ENCODE peak calls at places on chromosome 12, in five cellular contexts. J is HuH-7, Z is LHCN-M2, M is T-helper 1 cell, U is hepatic stellate cell. R is an unnamed sample.

GRCh38 chr12:95653761-95654546 is 102.7 kb upstream of the USP44 start:
- DNase-seq in J (no peak), Z (peak), M (no peak), U (peak), R (no peak)

GRCh38 chr12:125185740-125186470 is 120.7 kb downstream of the AACS start:
- DNase-seq in J (peak), Z (peak), M (no peak), U (peak), R (peak)

GRCh38 chr12:122126713-122127597 is 47.1 kb downstream of the IL31 start:
- DNase-seq in J (no peak), Z (no peak), M (no peak), U (no peak), R (peak)

GRCh38 chr12:123106640-123107359 is 44.1 kb downstream of the PITPNM2 start:
- DNase-seq in J (no peak), Z (no peak), M (peak), U (no peak), R (no peak)

GRCh38 chr12:11834104-11834812 is 184.8 kb downstream of the ETV6 start:
- DNase-seq in J (no peak), Z (no peak), M (no peak), U (no peak), R (no peak)

GRCh38 chr12:54195736-54196347 is 7.1 kb upstream of the SMUG1 start:
- DNase-seq in J (no peak), Z (peak), M (no peak), U (no peak), R (no peak)

GRCh38 chr12:121996945-121997612 is 24.6 kb upstream of the BCL7A start:
- DNase-seq in J (no peak), Z (peak), M (no peak), U (no peak), R (no peak)

GRCh38 chr12:34391771-34392581 is 369.7 kb downstream of the ALG10 start:
- DNase-seq in J (no peak), Z (no peak), M (no peak), U (no peak), R (no peak)

GRCh38 chr12:12887471-12887870 is 3.9 kb upstream of the GPRC5A start:
- DNase-seq in J (no peak), Z (no peak), M (no peak), U (no peak), R (no peak)

GRCh38 chr12:49689785-49690184 is 17.4 kb downstream of the FMNL3 start:
- DNase-seq in J (no peak), Z (no peak), M (no peak), U (no peak), R (no peak)

GRCh38 chr12:124094733-124095132 is 121.7 kb downstream of the ZNF664 start:
- DNase-seq in J (no peak), Z (no peak), M (no peak), U (no peak), R (no peak)

GRCh38 chr12:116249938-116250337 is 27.6 kb downstream of the MED13L start:
- DNase-seq in J (no peak), Z (no peak), M (no peak), U (no peak), R (no peak)